ENCODE peak calls at places on chromosomes 16 and 17, in five cellular contexts. U is Kasumi-1, O is stomach, H is WTC11, W is NCI-H1092. S is an unnamed sample.

GRCh38 chr17:8857919-8858318 is 9.6 kb downstream of the PIK3R6 start:
- DNase-seq in H (no peak), O (no peak), U (peak; percentile 1), W (no peak), S (peak; percentile 55)

GRCh38 chr16:11136600-11136999 is 119.4 kb downstream of the SOCS1 start:
- DNase-seq in W (peak; percentile 78), U (no peak), O (no peak), H (no peak), S (no peak)

GRCh38 chr17:80246726-80247125 is 13.9 kb upstream of the RNF213 start:
- DNase-seq in O (no peak), U (no peak), W (no peak), H (no peak), S (no peak)

GRCh38 chr17:32320847-32321246 is 21.1 kb downstream of the C17orf75 start:
- DNase-seq in H (no peak), O (no peak), U (no peak), W (no peak), S (no peak)

GRCh38 chr17:7056386-7056785 is 12.5 kb upstream of the SLC16A11 start:
- DNase-seq in U (no peak), W (no peak), H (no peak), O (no peak), S (no peak)

GRCh38 chr17:35947156-35947585 is 3.7 kb upstream of the LYZL6 start:
- DNase-seq in O (peak; percentile 41), U (peak; percentile 77), W (peak; percentile 19), H (peak; percentile 74), S (peak; percentile 27)

GRCh38 chr16:57613514-57613913 is 14.9 kb upstream of the ADGRG1 start:
- DNase-seq in O (peak; percentile 15), W (no peak), U (no peak), H (no peak), S (no peak)

GRCh38 chr17:49388290-49388640 is 26.2 kb upstream of the ZNF652 start:
- DNase-seq in W (no peak), U (peak; percentile 82), H (no peak), O (no peak), S (peak; percentile 20)

GRCh38 chr16:74607967-74608356 is 1.0 kb upstream of the GLG1 start:
- DNase-seq in H (peak; percentile 33), U (no peak), O (no peak), W (no peak), S (no peak)